ENCODE peak calls at places on chromosomes 6 and 20, in seven cellular contexts. O is MM.1S, C is Peyer's patch, N is fibroblast of lung, K is aorta, Z is H1, W is PC-3. V is an unnamed sample. For H3K27me3, the result is how much of the 10 kb centered on the place peaks cover.

GRCh38 chr6:39920147-39920546 is 14.1 kb downstream of the MOCS1 start:
- DNase-seq in W (no peak), K (no peak), O (no peak), C (no peak), Z (no peak), N (no peak), V (no peak)

GRCh38 chr6:120077489-120077888 is 727.9 kb upstream of the MAN1A1 start:
- DNase-seq in Z (no peak), O (peak), C (no peak), K (no peak), N (no peak), W (peak), V (peak)

GRCh38 chr6:95091823-95092436 is 485.4 kb upstream of the MANEA start:
- DNase-seq in O (peak), W (peak), C (no peak), Z (no peak), N (peak), K (no peak), V (no peak)

GRCh38 chr6:71299541-71300470 is 11.2 kb downstream of the OGFRL1 start:
- DNase-seq in N (no peak), O (no peak), Z (no peak), K (no peak), W (peak), C (no peak), V (no peak)

GRCh38 chr6:33171096-33171888 is 21.0 kb downstream of the COL11A2 start:
- DNase-seq in O (no peak), N (no peak), W (no peak), Z (no peak), K (peak), C (no peak), V (no peak)

GRCh38 chr20:11901127-11901526 is 16.6 kb upstream of the BTBD3 start:
- DNase-seq in K (no peak), N (peak), O (no peak), Z (no peak), W (peak), C (no peak), V (no peak)

GRCh38 chr6:137871299-137871698 is 4.2 kb downstream of the TNFAIP3 start:
- DNase-seq in Z (no peak), O (no peak), C (peak), N (no peak), W (no peak), K (no peak), V (no peak)

GRCh38 chr6:40407239-40407638 is 179.9 kb downstream of the LRFN2 start:
- DNase-seq in C (no peak), K (no peak), N (no peak), Z (no peak), W (no peak), O (no peak), V (no peak)

GRCh38 chr6:136609878-136610706 is 59.9 kb upstream of the MAP7 start:
- DNase-seq in Z (no peak), K (peak), C (no peak), W (peak), O (no peak), N (peak), V (peak)

GRCh38 chr6:125844989-125845388 is 54.2 kb downstream of the NCOA7 start:
- DNase-seq in C (no peak), Z (no peak), W (no peak), N (no peak), K (no peak), O (no peak), V (no peak)

GRCh38 chr6:84618836-84619235 is 145.6 kb downstream of the TBX18 start:
- DNase-seq in O (no peak), K (no peak), N (peak), Z (peak), C (no peak), W (peak), V (peak)

GRCh38 chr20:62246431-62246830 is 8.1 kb downstream of the OSBPL2 start:
- DNase-seq in N (no peak), O (no peak), K (no peak), C (no peak), Z (no peak), W (no peak), V (no peak)

GRCh38 chr6:165106261-165106660 is 203.1 kb downstream of the C6orf118 start:
- DNase-seq in O (no peak), C (no peak), Z (no peak), K (no peak), W (no peak), N (no peak), V (no peak)

GRCh38 chr20:47501117-47501482 is 587 bp upstream of the NCOA3 start:
- DNase-seq in W (peak), C (no peak), N (no peak), K (no peak), Z (no peak), O (no peak), V (no peak)

DNA sequence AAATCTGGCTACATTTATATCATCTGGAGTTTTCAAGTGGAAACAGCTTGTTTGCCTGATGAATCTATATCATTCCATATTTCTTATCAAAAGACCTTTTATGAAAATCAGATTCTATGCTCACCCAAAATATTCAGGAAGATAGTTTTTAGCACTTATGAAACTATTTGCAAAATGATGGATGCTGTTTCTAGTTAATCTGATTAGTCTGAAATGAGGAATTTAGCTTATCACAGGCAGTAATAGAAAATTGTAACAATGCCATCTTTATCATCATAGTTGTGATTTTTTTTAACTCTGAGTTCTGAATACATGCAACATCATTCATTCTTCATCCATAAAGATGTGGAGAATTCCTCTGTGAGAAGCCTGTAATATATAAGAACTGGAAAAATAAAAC is 229.7 kb downstream of the PLCB1 start:
- DNase-seq in C (no peak), K (no peak), O (no peak), N (no peak), Z (no peak), W (no peak), V (no peak)
- H3K27me3 ChIP-seq in C (under half), K (under half), O (under half), N (under half), Z (under half), W (half or more), V (under half)

GRCh38 chr6:109092074-109092473 is 2.6 kb downstream of the SESN1 start:
- DNase-seq in C (no peak), W (no peak), O (no peak), Z (no peak), K (no peak), N (no peak), V (no peak)
- H3K4me3 ChIP-seq in C (no peak), W (peak), O (peak), Z (no peak), K (peak), N (peak), V (peak)

GRCh38 chr20:39233755-39234154 is 271.6 kb downstream of the DHX35 start:
- DNase-seq in Z (no peak), N (no peak), C (no peak), K (no peak), O (no peak), W (no peak), V (no peak)
- H3K27me3 ChIP-seq in Z (under half), N (under half), C (under half), K (under half), O (under half), W (under half), V (under half)

GRCh38 chr6:6723792-6724318 is 135.3 kb downstream of the LY86 start:
- DNase-seq in Z (no peak), C (no peak), O (no peak), N (no peak), K (no peak), W (no peak), V (no peak)

GRCh38 chr6:6725120-6725833 is 136.8 kb downstream of the LY86 start:
- DNase-seq in Z (peak), N (no peak), O (no peak), C (no peak), K (no peak), W (no peak), V (no peak)

GRCh38 chr6:6725834-6726194 is 137.3 kb downstream of the LY86 start:
- DNase-seq in N (no peak), C (no peak), O (no peak), K (peak), Z (no peak), W (no peak), V (no peak)

GRCh38 chr6:6723316-6723715 is 134.8 kb downstream of the LY86 start:
- DNase-seq in W (no peak), K (no peak), O (no peak), C (no peak), N (no peak), Z (no peak), V (no peak)

DNA sequence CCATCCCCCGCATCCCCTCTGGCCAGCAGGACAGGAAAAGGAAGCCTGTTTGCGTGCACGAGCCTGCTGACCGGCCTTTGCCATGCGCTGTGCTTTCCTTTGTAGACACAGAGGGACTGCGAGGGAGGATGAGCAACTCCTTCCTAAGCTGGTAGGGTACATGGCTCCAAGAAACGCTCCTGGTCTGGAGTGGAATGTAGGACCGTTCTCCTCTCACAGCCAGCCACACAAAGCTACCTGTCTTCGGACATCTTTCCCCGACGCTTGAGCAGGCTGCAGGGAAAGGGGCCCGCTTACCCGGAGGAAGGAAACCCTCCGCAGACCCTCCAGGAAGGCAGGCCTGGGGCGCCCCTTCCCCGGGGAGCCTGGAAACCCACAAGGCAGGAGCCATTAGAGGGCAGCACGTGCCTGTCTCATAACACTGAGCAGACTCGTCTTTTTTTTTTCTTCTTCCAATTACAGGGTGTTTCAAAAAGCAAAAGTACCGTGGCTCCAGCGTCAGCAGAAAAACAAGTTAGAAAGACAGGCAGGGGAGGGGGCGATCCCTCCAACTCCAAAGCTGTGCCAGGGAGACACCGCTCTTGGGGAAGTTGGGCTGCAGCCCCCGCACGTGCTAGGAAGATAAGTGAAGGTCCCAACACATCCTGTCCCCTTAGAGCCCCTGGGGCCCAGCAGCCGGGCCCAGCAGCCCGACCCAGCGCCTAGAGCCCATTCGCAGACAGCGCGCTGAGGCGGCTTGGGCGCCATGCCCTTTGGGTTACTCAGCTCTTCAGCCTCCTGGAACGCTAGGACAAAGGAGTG is 136.0 kb downstream of the LY86 start:
- DNase-seq in Z (peak), W (peak), O (peak), N (peak), K (peak), C (peak), V (peak)
- H3K4me3 ChIP-seq in Z (peak), W (peak), O (peak), N (peak), K (no peak), C (peak), V (peak)

GRCh38 chr20:37480915-37481314 is 40.1 kb upstream of the NNAT start:
- DNase-seq in K (no peak), O (no peak), N (no peak), C (no peak), Z (no peak), W (no peak), V (no peak)

GRCh38 chr20:37484386-37484785 is 36.7 kb upstream of the NNAT start:
- DNase-seq in Z (no peak), N (no peak), C (no peak), O (no peak), K (no peak), W (no peak), V (no peak)

GRCh38 chr20:37479925-37480691 is 40.9 kb upstream of the NNAT start:
- DNase-seq in N (no peak), C (no peak), W (no peak), Z (no peak), K (peak), O (no peak), V (no peak)

GRCh38 chr20:37479275-37479674 is 41.8 kb upstream of the NNAT start:
- DNase-seq in K (no peak), W (no peak), C (no peak), Z (no peak), O (no peak), N (no peak), V (no peak)

DNA sequence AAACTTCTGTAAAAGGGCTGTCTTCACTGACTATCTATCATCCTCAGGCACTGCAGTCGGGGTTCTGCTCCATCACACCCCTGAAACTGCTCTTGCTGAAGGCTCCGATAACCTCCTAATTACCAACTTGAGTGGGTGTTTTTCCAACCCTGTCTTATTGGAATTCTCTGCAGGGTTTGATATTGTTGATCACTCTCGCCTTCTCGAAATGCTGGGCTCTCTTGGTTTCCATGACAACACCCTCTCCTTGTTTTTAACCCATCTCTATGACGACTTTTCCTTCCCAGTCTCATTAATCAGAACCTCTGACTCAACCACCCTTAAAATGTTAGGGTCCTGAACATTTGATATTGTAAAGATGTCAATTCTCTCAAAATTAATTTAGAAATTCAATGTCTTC is 39.4 kb upstream of the NNAT start:
- DNase-seq in Z (no peak), W (no peak), O (no peak), K (no peak), N (no peak), C (no peak), V (no peak)
- H3K27me3 ChIP-seq in Z (under half), W (under half), O (under half), K (under half), N (under half), C (under half), V (under half)

GRCh38 chr6:83097675-83098074 is 30.2 kb downstream of the DOP1A start:
- DNase-seq in K (no peak), W (no peak), Z (no peak), C (no peak), O (no peak), N (no peak), V (no peak)

GRCh38 chr6:83097204-83097603 is 29.7 kb downstream of the DOP1A start:
- DNase-seq in N (peak), W (no peak), Z (no peak), C (no peak), K (no peak), O (no peak), V (no peak)

GRCh38 chr6:83092756-83093399 is 25.4 kb downstream of the DOP1A start:
- DNase-seq in Z (no peak), K (no peak), W (no peak), O (no peak), N (peak), C (no peak), V (no peak)

GRCh38 chr6:83098589-83098988 is 31.1 kb downstream of the DOP1A start:
- DNase-seq in Z (no peak), C (no peak), W (no peak), K (no peak), O (no peak), N (no peak), V (no peak)

DNA sequence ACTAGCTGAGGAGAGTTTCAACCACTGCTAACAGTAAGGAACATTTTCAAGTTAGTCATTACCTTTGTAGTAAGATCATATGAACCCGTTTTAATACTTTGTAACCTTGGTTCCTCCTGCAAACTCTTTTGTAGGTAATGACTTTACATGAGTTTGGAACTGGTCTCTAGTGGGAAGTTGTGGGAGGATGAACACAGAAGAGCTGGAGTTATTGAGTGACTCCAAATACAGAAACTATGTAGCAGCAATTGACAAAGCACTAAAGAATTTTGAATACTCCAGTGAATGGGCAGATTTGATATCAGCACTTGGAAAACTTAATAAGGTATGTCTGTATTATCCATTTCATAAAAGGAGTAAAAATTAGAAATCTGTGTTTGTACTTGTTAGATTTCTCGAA is 29.3 kb downstream of the DOP1A start:
- DNase-seq in K (no peak), N (peak), Z (no peak), C (no peak), O (no peak), W (no peak), V (no peak)
- H3K4me3 ChIP-seq in K (no peak), N (no peak), Z (no peak), C (no peak), O (no peak), W (no peak), V (no peak)